ENCODE peak calls at places on chromosomes 6 and 20, in four cellular contexts. X, F, B and Y are unnamed samples.
A peak's percentile ranks its signal among the peaks of the same experiment; 100 is the strongest.

GRCh38 chr20:38143238-38143645 is 21.8 kb downstream of the TGM2 start:
- DNase-seq in X (no peak), F (no peak), B (no peak), Y (no peak)

GRCh38 chr6:12126051-12126450 is 113.9 kb downstream of the HIVEP1 start:
- DNase-seq in X (no peak), F (no peak), B (no peak), Y (no peak)

GRCh38 chr20:5061209-5061608 is 58.5 kb downstream of the PCNA start:
- DNase-seq in X (no peak), F (peak; percentile 52), B (peak; percentile 81), Y (no peak)

GRCh38 chr6:32148289-32148688 is 3.5 kb downstream of the PRRT1 start:
- DNase-seq in X (no peak), F (no peak), B (no peak), Y (no peak)

GRCh38 chr20:35319206-35320197 is 27.3 kb upstream of the FAM83C start:
- DNase-seq in X (no peak), F (no peak), B (peak; percentile 88), Y (no peak)

GRCh38 chr6:28080631-28081485 is 490 bp downstream of the ZNF165 start:
- DNase-seq in X (peak; percentile 82), F (peak; percentile 94), B (peak; percentile 96), Y (peak; percentile 75)

GRCh38 chr20:35215066-35215956 is 11.2 kb upstream of the MMP24 start:
- DNase-seq in X (no peak), F (no peak), B (peak; percentile 94), Y (no peak)

GRCh38 chr20:52306477-52306876 is 114.9 kb upstream of the ZFP64 start:
- DNase-seq in X (no peak), F (no peak), B (no peak), Y (no peak)

GRCh38 chr6:322205-322930 is 30.1 kb downstream of the DUSP22 start:
- DNase-seq in X (no peak), F (no peak), B (no peak), Y (no peak)

GRCh38 chr20:2798814-2799213 is 1.6 kb downstream of the CPXM1 start:
- DNase-seq in X (no peak), F (peak; percentile 73), B (peak; percentile 31), Y (no peak)

GRCh38 chr20:6007529-6008103 is 46.2 kb downstream of the LRRN4 start:
- DNase-seq in X (no peak), F (no peak), B (no peak), Y (no peak)

GRCh38 chr6:109977791-109978173 is 329 bp upstream of the GPR6 start:
- DNase-seq in X (peak; percentile 65), F (peak; percentile 72), B (no peak), Y (no peak)

GRCh38 chr6:137498488-137499219 is 4.5 kb upstream of the OLIG3 start:
- DNase-seq in X (no peak), F (no peak), B (no peak), Y (no peak)

GRCh38 chr20:17683218-17684076 is 1.4 kb upstream of the RRBP1 start:
- DNase-seq in X (no peak), F (no peak), B (no peak), Y (no peak)

GRCh38 chr6:56381852-56382251 is 134.5 kb upstream of the COL21A1 start:
- DNase-seq in X (no peak), F (no peak), B (peak; percentile 29), Y (no peak)

GRCh38 chr20:39264506-39265172 is 302.5 kb downstream of the DHX35 start:
- DNase-seq in X (peak; percentile 53), F (peak; percentile 79), B (peak; percentile 78), Y (no peak)

GRCh38 chr6:515267-515666 is 123.7 kb downstream of the IRF4 start:
- DNase-seq in X (no peak), F (no peak), B (no peak), Y (no peak)

GRCh38 chr6:6674872-6675271 is 86.4 kb downstream of the LY86 start:
- DNase-seq in X (no peak), F (peak; percentile 68), B (peak; percentile 15), Y (no peak)

GRCh38 chr6:104613416-104614001 is 246.2 kb downstream of the HACE1 start:
- DNase-seq in X (no peak), F (no peak), B (peak; percentile 19), Y (no peak)

GRCh38 chr20:48635791-48636267 is 192.0 kb downstream of the PREX1 start:
- DNase-seq in X (peak; percentile 15), F (peak; percentile 82), B (peak; percentile 76), Y (peak; percentile 34)

GRCh38 chr6:7389451-7390217 is at the start of the genes CAGE1 and RIOK1:
- DNase-seq in X (peak; percentile 97), F (peak; percentile 96), B (peak; percentile 98), Y (peak; percentile 95)

GRCh38 chr20:64185276-64185900 is 21.1 kb downstream of the MYT1 start:
- DNase-seq in X (no peak), F (no peak), B (no peak), Y (no peak)

GRCh38 chr20:5153612-5154542 is 27.1 kb downstream of the CDS2 start:
- DNase-seq in X (no peak), F (no peak), B (peak; percentile 46), Y (no peak)

GRCh38 chr6:108163644-108164536 is 1.9 kb upstream of the NR2E1 start:
- DNase-seq in X (no peak), F (peak; percentile 32), B (no peak), Y (no peak)

GRCh38 chr6:38804368-38804767 is 89.3 kb downstream of the DNAH8 start:
- DNase-seq in X (no peak), F (no peak), B (no peak), Y (no peak)

GRCh38 chr6:127893541-127893940 is 7.3 kb downstream of the THEMIS start:
- DNase-seq in X (no peak), F (no peak), B (no peak), Y (no peak)

GRCh38 chr20:48126227-48126740 is 341.0 kb upstream of the SULF2 start:
- DNase-seq in X (no peak), F (no peak), B (no peak), Y (no peak)

GRCh38 chr6:23269436-23269835 is 700.1 kb downstream of the HDGFL1 start:
- DNase-seq in X (no peak), F (no peak), B (no peak), Y (no peak)

GRCh38 chr20:20289331-20289730 is 78.6 kb upstream of the INSM1 start:
- DNase-seq in X (no peak), F (no peak), B (peak; percentile 63), Y (no peak)